ENCODE peak calls at places on chromosome 20, in five cellular contexts. G, R, W, A and P are unnamed samples.

GRCh38 chr20:34637245-34638185 is 39.4 kb downstream of the PIGU start:
- DNase-seq in G (no peak), R (no peak), W (peak; percentile 46), A (no peak), P (no peak)

GRCh38 chr20:53711333-53712211 is 117.9 kb upstream of the ZNF217 start:
- DNase-seq in G (no peak), R (no peak), W (no peak), A (no peak), P (no peak)

GRCh38 chr20:49987015-49987867 is 4.5 kb downstream of the SNAI1 start:
- DNase-seq in G (no peak), R (no peak), W (no peak), A (no peak), P (no peak)

GRCh38 chr20:45946149-45946970 is 11.9 kb downstream of the PCIF1 start:
- DNase-seq in G (peak; percentile 66), R (no peak), W (no peak), A (peak; percentile 89), P (no peak)

GRCh38 chr20:21513181-21513663 is 642 bp downstream of the NKX2-2 start:
- DNase-seq in G (no peak), R (no peak), W (no peak), A (no peak), P (peak; percentile 7)

GRCh38 chr20:58107533-58107932 is 120.9 kb downstream of the ANKRD60 start:
- DNase-seq in G (no peak), R (no peak), W (no peak), A (no peak), P (no peak)

GRCh38 chr20:12722096-12722495 is 286.7 kb upstream of the SPTLC3 start:
- DNase-seq in G (no peak), R (no peak), W (no peak), A (no peak), P (no peak)

GRCh38 chr20:6767536-6768227 is at the start of gene BMP2:
- DNase-seq in G (peak; percentile 73), R (no peak), W (no peak), A (peak; percentile 21), P (peak; percentile 76)

GRCh38 chr20:59158673-59159072 is 4.9 kb upstream of the ZNF831 start:
- DNase-seq in G (no peak), R (no peak), W (no peak), A (no peak), P (no peak)

GRCh38 chr20:62197321-62197720 is 14.5 kb downstream of the MTG2 start:
- DNase-seq in G (peak; percentile 2), R (no peak), W (no peak), A (no peak), P (no peak)

GRCh38 chr20:53001502-53002301 is 29.5 kb downstream of the TSHZ2 start:
- DNase-seq in G (no peak), R (no peak), W (no peak), A (no peak), P (no peak)

GRCh38 chr20:60262967-60263603 is 304.9 kb downstream of the CDH26 start:
- DNase-seq in G (peak; percentile 56), R (peak; percentile 12), W (no peak), A (no peak), P (peak; percentile 61)

GRCh38 chr20:61295726-61296628 is 43.9 kb downstream of the CDH4 start:
- DNase-seq in G (no peak), R (no peak), W (no peak), A (no peak), P (no peak)

GRCh38 chr20:19712737-19713260 is 45.3 kb upstream of the RIN2 start:
- DNase-seq in G (no peak), R (no peak), W (no peak), A (no peak), P (no peak)

GRCh38 chr20:14259691-14260090 is 77.7 kb downstream of the FLRT3 start:
- DNase-seq in G (no peak), R (no peak), W (no peak), A (no peak), P (no peak)

GRCh38 chr20:63706027-63706695 is 1.6 kb downstream of the ARFRP1 start:
- DNase-seq in G (no peak), R (no peak), W (no peak), A (no peak), P (no peak)

GRCh38 chr20:37204056-37204455 is 24.7 kb upstream of the MROH8 start:
- DNase-seq in G (no peak), R (no peak), W (no peak), A (peak; percentile 2), P (no peak)

GRCh38 chr20:10511507-10512231 is 76.6 kb downstream of the SLX4IP start:
- DNase-seq in G (peak; percentile 85), R (peak; percentile 70), W (peak; percentile 87), A (peak; percentile 77), P (peak; percentile 95)

GRCh38 chr20:23963941-23964340 is 24.6 kb downstream of the GGTLC1 start:
- DNase-seq in G (no peak), R (no peak), W (no peak), A (no peak), P (no peak)

GRCh38 chr20:43963233-43963632 is 48.6 kb downstream of the TOX2 start:
- DNase-seq in G (no peak), R (no peak), W (no peak), A (no peak), P (no peak)